ENCODE peak calls at places on chromosome 16, in seven cellular contexts. One of them, this sample, is unnamed.

GRCh38 chr16:71205482-71206131 is 24.9 kb downstream of the HYDIN start:
- DNase-seq in Caki2: no peak
- DNase-seq in CD4-positive, alpha-beta T cell: no peak
- DNase-seq in stimulated activated CD4-positive, alpha-beta T cell treated with anti-CD3 and anti-CD28 coated beads, Interleukin-1b, Interleukin-23, amount 100 ng/mL, for 1 hour: no peak
- DNase-seq in HL-60: no peak
- DNase-seq in substantia nigra: peak
- DNase-seq in amygdala: peak
- DNase-seq in this sample: peak

GRCh38 chr16:79628501-79628975 is 28.0 kb upstream of the MAF start:
- DNase-seq in Caki2: peak
- DNase-seq in CD4-positive, alpha-beta T cell: no peak
- DNase-seq in stimulated activated CD4-positive, alpha-beta T cell treated with anti-CD3 and anti-CD28 coated beads, Interleukin-1b, Interleukin-23, amount 100 ng/mL, for 1 hour: peak
- DNase-seq in HL-60: no peak
- DNase-seq in substantia nigra: no peak
- DNase-seq in amygdala: no peak
- DNase-seq in this sample: no peak

GRCh38 chr16:15682105-15682570 is 32.1 kb downstream of the NDE1 start:
- DNase-seq in Caki2: peak
- DNase-seq in CD4-positive, alpha-beta T cell: peak
- DNase-seq in stimulated activated CD4-positive, alpha-beta T cell treated with anti-CD3 and anti-CD28 coated beads, Interleukin-1b, Interleukin-23, amount 100 ng/mL, for 1 hour: no peak
- DNase-seq in HL-60: peak
- DNase-seq in substantia nigra: peak
- DNase-seq in amygdala: no peak
- DNase-seq in this sample: peak

GRCh38 chr16:88558457-88559442 is 11.5 kb upstream of the ZC3H18 start:
- DNase-seq in Caki2: peak
- DNase-seq in CD4-positive, alpha-beta T cell: no peak
- DNase-seq in stimulated activated CD4-positive, alpha-beta T cell treated with anti-CD3 and anti-CD28 coated beads, Interleukin-1b, Interleukin-23, amount 100 ng/mL, for 1 hour: no peak
- DNase-seq in HL-60: peak
- DNase-seq in substantia nigra: no peak
- DNase-seq in amygdala: no peak
- DNase-seq in this sample: peak

GRCh38 chr16:69319381-69319780 is 8.2 kb downstream of the VPS4A start:
- DNase-seq in Caki2: no peak
- DNase-seq in CD4-positive, alpha-beta T cell: no peak
- DNase-seq in stimulated activated CD4-positive, alpha-beta T cell treated with anti-CD3 and anti-CD28 coated beads, Interleukin-1b, Interleukin-23, amount 100 ng/mL, for 1 hour: no peak
- DNase-seq in HL-60: no peak
- DNase-seq in substantia nigra: no peak
- DNase-seq in amygdala: no peak
- DNase-seq in this sample: no peak

GRCh38 chr16:24568392-24568791 is 29.0 kb downstream of the RBBP6 start:
- DNase-seq in Caki2: peak
- DNase-seq in CD4-positive, alpha-beta T cell: no peak
- DNase-seq in stimulated activated CD4-positive, alpha-beta T cell treated with anti-CD3 and anti-CD28 coated beads, Interleukin-1b, Interleukin-23, amount 100 ng/mL, for 1 hour: no peak
- DNase-seq in HL-60: no peak
- DNase-seq in substantia nigra: no peak
- DNase-seq in amygdala: no peak
- DNase-seq in this sample: no peak

GRCh38 chr16:880471-881171 is 80.1 kb upstream of the GNG13 start:
- DNase-seq in Caki2: no peak
- DNase-seq in CD4-positive, alpha-beta T cell: no peak
- DNase-seq in stimulated activated CD4-positive, alpha-beta T cell treated with anti-CD3 and anti-CD28 coated beads, Interleukin-1b, Interleukin-23, amount 100 ng/mL, for 1 hour: no peak
- DNase-seq in HL-60: no peak
- DNase-seq in substantia nigra: no peak
- DNase-seq in amygdala: no peak
- DNase-seq in this sample: no peak

GRCh38 chr16:49343291-49343690 is 30.3 kb upstream of the C16orf78 start:
- DNase-seq in Caki2: no peak
- DNase-seq in CD4-positive, alpha-beta T cell: no peak
- DNase-seq in stimulated activated CD4-positive, alpha-beta T cell treated with anti-CD3 and anti-CD28 coated beads, Interleukin-1b, Interleukin-23, amount 100 ng/mL, for 1 hour: no peak
- DNase-seq in HL-60: no peak
- DNase-seq in substantia nigra: no peak
- DNase-seq in amygdala: no peak
- DNase-seq in this sample: no peak